ENCODE peak calls at places on chromosomes 12 and 14, in nine cellular contexts. One of them, this sample, is unnamed.

GRCh38 chr12:84874125-84874824 is 38.3 kb downstream of the SLC6A15 start:
- DNase-seq in nephron progenitor cell: no peak
- DNase-seq in foreskin fibroblast: peak; percentile 77
- DNase-seq in mesendoderm: peak; percentile 50
- DNase-seq in ELR: peak; percentile 76
- DNase-seq in 8988T: no peak
- DNase-seq in mammary epithelial cell: peak; percentile 42
- DNase-seq in LHCN-M2: peak; percentile 61
- DNase-seq in astrocyte of the cerebellum: peak; percentile 53
- DNase-seq in this sample: no peak

GRCh38 chr12:77225373-77225772 is 160.0 kb upstream of the E2F7 start:
- DNase-seq in nephron progenitor cell: no peak
- DNase-seq in foreskin fibroblast: no peak
- DNase-seq in mesendoderm: no peak
- DNase-seq in ELR: no peak
- DNase-seq in 8988T: no peak
- DNase-seq in mammary epithelial cell: no peak
- DNase-seq in LHCN-M2: no peak
- DNase-seq in astrocyte of the cerebellum: no peak
- DNase-seq in this sample: no peak

GRCh38 chr14:23136566-23137133 is 17.6 kb upstream of the CEBPE start:
- DNase-seq in nephron progenitor cell: no peak
- DNase-seq in foreskin fibroblast: no peak
- DNase-seq in mesendoderm: no peak
- DNase-seq in ELR: no peak
- DNase-seq in 8988T: no peak
- DNase-seq in mammary epithelial cell: no peak
- DNase-seq in LHCN-M2: no peak
- DNase-seq in astrocyte of the cerebellum: no peak
- DNase-seq in this sample: no peak

GRCh38 chr12:7989827-7990491 is 42.6 kb upstream of the FOXJ2 start:
- DNase-seq in nephron progenitor cell: no peak
- DNase-seq in foreskin fibroblast: no peak
- DNase-seq in mesendoderm: peak; percentile 83
- DNase-seq in ELR: peak; percentile 21
- DNase-seq in 8988T: no peak
- DNase-seq in mammary epithelial cell: no peak
- DNase-seq in LHCN-M2: no peak
- DNase-seq in astrocyte of the cerebellum: no peak
- DNase-seq in this sample: no peak

GRCh38 chr12:65192963-65193516 is 23.7 kb downstream of the LEMD3 start:
- DNase-seq in nephron progenitor cell: no peak
- DNase-seq in foreskin fibroblast: no peak
- DNase-seq in mesendoderm: no peak
- DNase-seq in ELR: no peak
- DNase-seq in 8988T: no peak
- DNase-seq in mammary epithelial cell: no peak
- DNase-seq in LHCN-M2: no peak
- DNase-seq in astrocyte of the cerebellum: no peak
- DNase-seq in this sample: no peak

GRCh38 chr14:22994762-22995275 is 12.5 kb upstream of the AJUBA start:
- DNase-seq in nephron progenitor cell: peak; percentile 42
- DNase-seq in foreskin fibroblast: peak; percentile 74
- DNase-seq in mesendoderm: peak; percentile 82
- DNase-seq in ELR: peak; percentile 63
- DNase-seq in 8988T: no peak
- DNase-seq in mammary epithelial cell: peak; percentile 63
- DNase-seq in LHCN-M2: peak; percentile 61
- DNase-seq in astrocyte of the cerebellum: no peak
- DNase-seq in this sample: peak; percentile 69

GRCh38 chr12:84785951-84786350 is 126.6 kb downstream of the SLC6A15 start:
- DNase-seq in nephron progenitor cell: no peak
- DNase-seq in foreskin fibroblast: peak; percentile 54
- DNase-seq in mesendoderm: no peak
- DNase-seq in ELR: no peak
- DNase-seq in 8988T: no peak
- DNase-seq in mammary epithelial cell: no peak
- DNase-seq in LHCN-M2: no peak
- DNase-seq in astrocyte of the cerebellum: no peak
- DNase-seq in this sample: no peak

GRCh38 chr12:94230357-94230905 is 82.1 kb downstream of the PLXNC1 start:
- DNase-seq in nephron progenitor cell: no peak
- DNase-seq in foreskin fibroblast: no peak
- DNase-seq in mesendoderm: no peak
- DNase-seq in ELR: no peak
- DNase-seq in 8988T: no peak
- DNase-seq in mammary epithelial cell: no peak
- DNase-seq in LHCN-M2: no peak
- DNase-seq in astrocyte of the cerebellum: no peak
- DNase-seq in this sample: no peak

GRCh38 chr12:88036368-88036965 is 7.3 kb upstream of the C12orf50 start:
- DNase-seq in nephron progenitor cell: no peak
- DNase-seq in foreskin fibroblast: peak; percentile 77
- DNase-seq in mesendoderm: no peak
- DNase-seq in ELR: peak; percentile 65
- DNase-seq in 8988T: no peak
- DNase-seq in mammary epithelial cell: peak; percentile 61
- DNase-seq in LHCN-M2: peak; percentile 66
- DNase-seq in astrocyte of the cerebellum: no peak
- DNase-seq in this sample: peak; percentile 29

GRCh38 chr14:36524220-36524837 is 4.3 kb upstream of the NKX2-1 start:
- DNase-seq in nephron progenitor cell: peak; percentile 39
- DNase-seq in foreskin fibroblast: no peak
- DNase-seq in mesendoderm: peak; percentile 39
- DNase-seq in ELR: no peak
- DNase-seq in 8988T: peak; percentile 28
- DNase-seq in mammary epithelial cell: no peak
- DNase-seq in LHCN-M2: no peak
- DNase-seq in astrocyte of the cerebellum: no peak
- DNase-seq in this sample: peak; percentile 52